ENCODE peak calls at places on chromosomes 3 and 15, in four cellular contexts. F is right atrium auricular region; N is pancreas; P is activated gamma-delta T cell treated with anti-CD3 and anti-CD28 coated beads, Interleukin-2, amount 50 U/mL, for 16 hours. H is an unnamed sample.

GRCh38 chr3:172125963-172126403 is 86.6 kb downstream of the FNDC3B start:
- DNase-seq in F (peak; percentile 90), N (peak; percentile 52), P (no peak), H (peak; percentile 75)

GRCh38 chr15:55255714-55256113 is 33.9 kb downstream of the RAB27A start:
- DNase-seq in F (no peak), N (no peak), P (no peak), H (no peak)

GRCh38 chr3:148727242-148727641 is 29.5 kb downstream of the AGTR1 start:
- DNase-seq in F (no peak), N (peak; percentile 36), P (no peak), H (no peak)

GRCh38 chr3:72176537-72177041 is 391.6 kb upstream of the PROK2 start:
- DNase-seq in F (no peak), N (no peak), P (no peak), H (no peak)

GRCh38 chr15:45637552-45638033 is 2.8 kb downstream of the SQOR start:
- DNase-seq in F (no peak), N (peak; percentile 63), P (peak; percentile 36), H (no peak)

GRCh38 chr3:41323455-41323854 is 124.2 kb downstream of the CTNNB1 start:
- DNase-seq in F (no peak), N (no peak), P (no peak), H (no peak)

GRCh38 chr3:171099911-171100310 is 73.4 kb upstream of the SLC2A2 start:
- DNase-seq in F (no peak), N (no peak), P (no peak), H (no peak)

GRCh38 chr3:115081444-115081843 is 65.6 kb downstream of the ZBTB20 start:
- DNase-seq in F (no peak), N (no peak), P (no peak), H (no peak)

GRCh38 chr3:190252080-190252479 is 70.2 kb downstream of the CLDN1 start:
- DNase-seq in F (no peak), N (no peak), P (no peak), H (no peak)

GRCh38 chr3:185729335-185729715 is 95.5 kb downstream of the IGF2BP2 start:
- DNase-seq in F (no peak), N (no peak), P (no peak), H (no peak)

GRCh38 chr3:37223084-37223975 is 48.9 kb upstream of the LRRFIP2 start:
- DNase-seq in F (no peak), N (no peak), P (no peak), H (no peak)

GRCh38 chr3:72177075-72178050 is 392.4 kb upstream of the PROK2 start:
- DNase-seq in F (no peak), N (no peak), P (no peak), H (peak; percentile 89)

GRCh38 chr3:117398166-117398954 is 688.8 kb downstream of the TUSC7 start:
- DNase-seq in F (no peak), N (peak; percentile 74), P (no peak), H (no peak)

GRCh38 chr3:121957674-121958419 is 63.6 kb downstream of the SLC15A2 start:
- DNase-seq in F (no peak), N (no peak), P (no peak), H (peak; percentile 68)

GRCh38 chr3:96915465-96915864 is 101.1 kb downstream of the EPHA6 start:
- DNase-seq in F (no peak), N (no peak), P (no peak), H (no peak)

GRCh38 chr3:145815707-145816413 is 345.1 kb downstream of the PLOD2 start:
- DNase-seq in F (no peak), N (no peak), P (no peak), H (no peak)

GRCh38 chr3:63132456-63133250 is 145.5 kb upstream of the SYNPR start:
- DNase-seq in F (no peak), N (no peak), P (no peak), H (no peak)

GRCh38 chr15:64134322-64134829 is 17.2 kb upstream of the SNX22 start:
- DNase-seq in F (no peak), N (peak; percentile 67), P (no peak), H (no peak)

H was measured in tibial artery.